ENCODE peak calls at places on chromosomes 7 and 10, in eight cellular contexts. J is NT2/D1; G is lung microvascular endothelial cell; Y is transverse colon; T is activated CD8-positive, alpha-beta memory T cell treated with anti-CD3 and anti-CD28 coated beads for 24 hours; M is sigmoid colon; D is cardiac fibroblast; O is T1000. K is an unnamed sample.

GRCh38 chr10:42875388-42875755 is 92.8 kb downstream of the BMS1 start:
- DNase-seq in D (no peak), T (no peak), O (no peak), G (no peak), Y (no peak), M (no peak), J (no peak), K (no peak)

GRCh38 chr10:97828721-97829120 is 20.9 kb upstream of the GOLGA7B start:
- DNase-seq in J (no peak), G (no peak), T (no peak), M (no peak), O (no peak), Y (no peak), D (no peak), K (no peak)

GRCh38 chr10:117004627-117005453 is at the start of gene SHTN1:
- DNase-seq in D (peak), T (no peak), O (peak), Y (peak), G (peak), J (no peak), M (peak), K (peak)

GRCh38 chr7:21731977-21732376 is 189.1 kb downstream of the DNAH11 start:
- DNase-seq in Y (no peak), O (no peak), M (no peak), G (no peak), T (no peak), D (no peak), J (no peak), K (no peak)

GRCh38 chr7:22117222-22117621 is 171.5 kb upstream of the CDCA7L start:
- DNase-seq in M (no peak), D (no peak), T (peak), Y (no peak), J (no peak), G (no peak), O (no peak), K (no peak)

GRCh38 chr7:97499204-97499603 is 232.7 kb upstream of the TAC1 start:
- DNase-seq in Y (peak), T (no peak), O (no peak), G (peak), M (no peak), D (peak), J (peak), K (peak)

GRCh38 chr10:68251146-68251545 is 19.2 kb upstream of the ATOH7 start:
- DNase-seq in G (no peak), J (no peak), M (no peak), T (no peak), D (no peak), Y (no peak), O (no peak), K (no peak)

GRCh38 chr10:74825371-74826141 is 844 bp upstream of the KAT6B start:
- DNase-seq in M (no peak), G (no peak), Y (peak), J (no peak), O (peak), D (no peak), T (peak), K (no peak)

GRCh38 chr7:35029311-35029710 is 8.0 kb downstream of the DPY19L1 start:
- DNase-seq in O (no peak), J (no peak), M (no peak), T (no peak), G (no peak), D (no peak), Y (no peak), K (no peak)

GRCh38 chr10:113945075-113945686 is 90.7 kb downstream of the NHLRC2 start:
- DNase-seq in T (no peak), J (no peak), M (no peak), Y (peak), D (peak), O (peak), G (peak), K (peak)

GRCh38 chr7:103690576-103690975 is 244.6 kb upstream of the SLC26A5 start:
- DNase-seq in D (no peak), G (no peak), Y (no peak), M (no peak), J (no peak), T (no peak), O (no peak), K (no peak)

GRCh38 chr10:122132882-122133634 is 138.0 kb upstream of the BTBD16 start:
- DNase-seq in G (no peak), M (no peak), T (no peak), D (no peak), O (no peak), J (no peak), Y (no peak), K (no peak)

GRCh38 chr7:148527717-148528168 is 62.8 kb upstream of the C7orf33 start:
- DNase-seq in Y (peak), M (peak), T (peak), G (peak), D (peak), J (peak), O (no peak), K (peak)

GRCh38 chr7:25662881-25663588 is 434.7 kb upstream of the NPVF start:
- DNase-seq in G (no peak), M (peak), T (no peak), O (no peak), J (no peak), D (no peak), Y (peak), K (no peak)